ENCODE peak calls at places on chromosomes 4 and X, in six cellular contexts. Y is fibroblast of lung, X is MM.1S, Z is mesendoderm, T is IMR-90, B is mammary epithelial cell. A is an unnamed sample.

GRCh38 chrX:82816001-82816400 is 692.1 kb upstream of the POU3F4 start:
- DNase-seq in Y (peak), B (no peak), T (no peak), Z (no peak), X (no peak), A (no peak)

GRCh38 chr4:108107729-108108382 is 60.9 kb downstream of the LEF1 start:
- DNase-seq in B (no peak), Z (no peak), Y (no peak), T (no peak), X (no peak), A (no peak)

GRCh38 chr4:104677122-104677521 is 182.4 kb upstream of the CXXC4 start:
- DNase-seq in B (no peak), Z (peak), X (no peak), T (no peak), Y (no peak), A (no peak)

GRCh38 chrX:24014388-24015018 is 12.5 kb downstream of the KLHL15 start:
- DNase-seq in B (no peak), T (peak), Y (no peak), Z (no peak), X (no peak), A (no peak)

GRCh38 chr4:149173241-149174013 is 642.2 kb downstream of the IQCM start:
- DNase-seq in X (no peak), Y (peak), T (peak), B (no peak), Z (no peak), A (no peak)

GRCh38 chr4:101114936-101115372 is 232.4 kb downstream of the PPP3CA start:
- DNase-seq in X (no peak), Z (peak), Y (peak), B (peak), T (peak), A (no peak)

GRCh38 chr4:120990246-120990645 is 67.7 kb upstream of the PRDM5 start:
- DNase-seq in X (no peak), Y (no peak), T (no peak), B (no peak), Z (peak), A (no peak)

GRCh38 chrX:39476596-39476995 is 621.2 kb downstream of the BCOR start:
- DNase-seq in Y (no peak), Z (peak), X (no peak), T (no peak), B (no peak), A (no peak)

GRCh38 chr4:174461438-174462106 is 60.7 kb downstream of the HPGD start:
- DNase-seq in X (no peak), Z (peak), B (no peak), Y (peak), T (no peak), A (no peak)

GRCh38 chr4:132998585-132999230 is 150.4 kb upstream of the PCDH10 start:
- DNase-seq in Y (no peak), X (peak), B (no peak), T (no peak), Z (no peak), A (no peak)

GRCh38 chr4:170089743-170090666 is at the start of gene AADAT:
- DNase-seq in X (peak), Z (peak), B (peak), T (peak), Y (peak), A (peak)

GRCh38 chr4:80026080-80026479 is 46.9 kb downstream of the ANTXR2 start:
- DNase-seq in X (no peak), Z (peak), T (peak), Y (no peak), B (no peak), A (no peak)

GRCh38 chr4:78363031-78363430 is 188.5 kb upstream of the ANXA3 start:
- DNase-seq in X (no peak), Y (no peak), T (no peak), B (no peak), Z (peak), A (no peak)

GRCh38 chr4:151359576-151359975 is 34.2 kb upstream of the SH3D19 start:
- DNase-seq in Z (no peak), B (no peak), T (no peak), Y (no peak), X (no peak), A (no peak)

GRCh38 chrX:88072339-88073030 is 554.9 kb downstream of the KLHL4 start:
- DNase-seq in Y (no peak), X (no peak), T (no peak), B (no peak), Z (no peak), A (no peak)

GRCh38 chrX:48578661-48579128 is 4.4 kb downstream of the RBM3 start:
- DNase-seq in X (no peak), Y (no peak), B (no peak), Z (peak), T (no peak), A (peak)

GRCh38 chr4:1464581-1465171 is 58.4 kb upstream of the NKX1-1 start:
- DNase-seq in X (no peak), Z (no peak), B (no peak), Y (no peak), T (no peak), A (no peak)

GRCh38 chr4:111046811-111047210 is 423.9 kb upstream of the PITX2 start:
- DNase-seq in B (no peak), Z (no peak), Y (no peak), T (no peak), X (no peak), A (no peak)

GRCh38 chr4:168480991-168481588 is 798 bp upstream of the DDX60L start:
- DNase-seq in X (peak), B (peak), Y (peak), Z (no peak), T (peak), A (peak)

GRCh38 chr4:98710831-98711230 is 52.4 kb upstream of the TSPAN5 start:
- DNase-seq in Y (no peak), Z (peak), X (no peak), T (no peak), B (no peak), A (peak)

GRCh38 chr4:111546881-111547280 is 598.4 kb upstream of the FAM241A start:
- DNase-seq in B (no peak), Y (no peak), T (no peak), Z (no peak), X (no peak), A (no peak)

GRCh38 chrX:40012039-40012799 is 85.5 kb downstream of the BCOR start:
- DNase-seq in X (no peak), Z (no peak), B (no peak), T (peak), Y (peak), A (no peak)

GRCh38 chr4:125132281-125132680 is 182.5 kb upstream of the FAT4 start:
- DNase-seq in T (no peak), X (no peak), B (no peak), Z (no peak), Y (no peak), A (no peak)

GRCh38 chr4:94525993-94526740 is 74.4 kb downstream of the PDLIM5 start:
- DNase-seq in B (no peak), Z (no peak), Y (peak), T (peak), X (peak), A (no peak)

GRCh38 chr4:28238756-28239155 is 1378.1 kb downstream of the STIM2 start:
- DNase-seq in T (no peak), Y (no peak), X (no peak), B (no peak), Z (peak), A (no peak)

GRCh38 chrX:130111220-130111934 is 1.1 kb upstream of the ELF4 start:
- DNase-seq in B (peak), X (no peak), Z (no peak), T (no peak), Y (no peak), A (peak)

GRCh38 chr4:99219072-99219471 is at the start of gene ADH6:
- DNase-seq in B (no peak), Z (peak), Y (no peak), T (no peak), X (no peak), A (no peak)

GRCh38 chr4:172489896-172490295 is 676.7 kb downstream of the GALNTL6 start:
- DNase-seq in B (no peak), Z (no peak), T (no peak), X (no peak), Y (no peak), A (no peak)

GRCh38 chr4:101345271-101345595 is 2.1 kb downstream of the PPP3CA start:
- DNase-seq in X (no peak), B (no peak), Z (no peak), T (peak), Y (no peak), A (no peak)

GRCh38 chr4:153274967-153275366 is 69.5 kb upstream of the MND1 start:
- DNase-seq in T (no peak), Z (no peak), X (no peak), B (peak), Y (no peak), A (no peak)

DNA sequence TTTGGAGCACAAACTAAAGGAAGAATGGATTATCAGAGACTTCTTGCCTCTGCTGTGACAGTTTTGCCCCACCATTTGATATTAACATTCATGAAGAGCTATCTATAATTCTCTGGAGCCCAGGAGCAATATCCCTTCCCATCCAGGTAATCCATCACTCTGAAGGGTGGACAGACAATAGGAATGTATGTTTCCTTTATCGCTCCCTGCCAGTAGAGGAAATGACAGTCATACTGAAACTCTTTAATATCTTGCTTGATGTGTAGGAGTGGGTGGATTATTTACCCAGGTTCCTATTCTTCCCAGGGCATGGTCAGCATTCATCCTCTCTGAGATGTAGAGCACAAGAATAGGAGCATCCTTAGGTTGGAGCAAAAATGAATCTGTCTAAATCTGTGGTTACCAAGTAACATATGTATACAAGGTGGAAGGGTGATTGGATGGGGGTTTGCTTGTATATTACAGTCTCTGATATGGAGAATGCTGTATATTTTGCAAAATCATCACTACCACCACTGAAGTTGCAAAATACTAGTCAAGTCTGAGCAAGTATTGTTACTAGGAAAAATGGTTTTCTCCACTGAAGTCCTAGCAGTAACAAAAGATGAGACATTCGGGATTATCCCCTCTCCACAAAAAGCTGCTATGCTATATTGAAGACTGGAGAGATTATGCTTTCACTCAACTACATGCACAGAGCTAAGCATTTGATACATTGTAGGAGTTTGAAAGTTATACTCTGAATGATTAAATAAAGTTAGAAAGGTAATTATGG is 151.6 kb downstream of the CBLL2 start:
- DNase-seq in Y (no peak), T (no peak), X (no peak), Z (no peak), B (peak), A (no peak)
- H3K9ac ChIP-seq in Y (no peak), T (no peak), X (no peak), Z (no peak), B (no peak), A (no peak)

GRCh38 chr4:145302725-145303124 is 122.3 kb upstream of the OTUD4 start:
- DNase-seq in Y (no peak), Z (no peak), X (no peak), T (no peak), B (no peak), A (peak)

GRCh38 chr4:145301386-145302080 is 121.1 kb upstream of the OTUD4 start:
- DNase-seq in B (peak), T (no peak), Z (peak), Y (no peak), X (no peak), A (no peak)

GRCh38 chr4:145299380-145300076 is 119.1 kb upstream of the OTUD4 start:
- DNase-seq in T (peak), Z (no peak), X (peak), Y (peak), B (peak), A (no peak)

GRCh38 chr4:145297556-145297955 is 117.2 kb upstream of the OTUD4 start:
- DNase-seq in Z (no peak), B (no peak), X (no peak), Y (no peak), T (no peak), A (no peak)

GRCh38 chr4:145298885-145299284 is 118.5 kb upstream of the OTUD4 start:
- DNase-seq in T (no peak), X (peak), Y (no peak), B (no peak), Z (no peak), A (no peak)
- H3K9ac ChIP-seq in T (no peak), X (no peak), Y (no peak), B (no peak), Z (no peak), A (no peak)

DNA sequence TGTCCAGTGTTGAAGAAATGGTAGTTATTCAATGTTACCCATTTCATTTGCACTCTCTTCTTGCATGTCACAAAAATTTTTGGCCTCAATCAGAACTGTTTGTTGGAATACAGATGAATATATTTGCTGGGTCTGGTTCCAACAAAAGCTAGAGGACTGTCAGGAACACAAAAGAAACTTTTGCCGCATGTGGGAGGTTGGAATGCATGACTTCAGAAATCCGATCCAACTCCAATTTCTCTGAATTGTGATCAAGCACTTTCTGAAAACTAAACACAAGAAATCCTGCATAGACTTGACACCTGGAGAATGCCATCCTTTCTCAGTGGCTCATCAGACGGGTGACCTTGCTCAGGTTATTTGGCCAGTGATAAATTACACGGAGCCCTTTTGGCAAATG is 15.4 kb downstream of the SETD7 start:
- DNase-seq in T (no peak), X (no peak), B (no peak), Y (no peak), Z (no peak), A (no peak)
- H3K9ac ChIP-seq in T (no peak), X (no peak), B (no peak), Y (no peak), Z (no peak), A (no peak)

GRCh38 chr4:102825261-102826071 is 1.9 kb downstream of the UBE2D3 start:
- DNase-seq in Y (peak), Z (peak), X (peak), B (peak), T (peak), A (peak)

GRCh38 chr4:102824398-102824797 is 3.0 kb downstream of the UBE2D3 start:
- DNase-seq in X (no peak), B (no peak), Z (no peak), Y (peak), T (peak), A (no peak)

GRCh38 chr4:102826105-102826889 is 1.1 kb downstream of the UBE2D3 start:
- DNase-seq in Z (no peak), Y (no peak), X (no peak), B (no peak), T (no peak), A (no peak)

GRCh38 chr4:102823897-102824296 is 3.5 kb downstream of the UBE2D3 start:
- DNase-seq in B (no peak), X (no peak), Y (peak), T (peak), Z (no peak), A (no peak)

GRCh38 chr4:102823464-102823863 is 3.9 kb downstream of the UBE2D3 start:
- DNase-seq in B (no peak), Z (no peak), Y (no peak), X (no peak), T (no peak), A (no peak)
- H3K9ac ChIP-seq in B (peak), Z (no peak), Y (no peak), X (no peak), T (no peak), A (no peak)

DNA sequence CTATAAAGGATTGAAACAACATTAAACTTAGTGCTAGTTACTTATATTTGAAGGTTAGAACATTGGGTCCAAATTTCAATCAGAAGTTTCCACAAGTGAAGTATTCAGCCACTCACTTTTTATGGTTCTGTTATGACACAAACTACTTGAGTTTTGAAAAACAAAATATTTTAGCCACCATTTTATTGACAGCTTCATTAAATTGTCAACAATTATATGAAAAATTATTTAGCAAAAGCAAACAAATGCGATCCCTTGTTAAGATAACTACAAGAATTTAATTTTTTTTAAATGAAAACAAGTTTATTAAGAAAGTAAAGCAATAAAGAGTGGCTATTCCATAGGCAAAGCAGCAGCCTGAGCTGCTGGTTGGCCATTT is 3.1 kb downstream of the CXCL2 start:
- DNase-seq in Z (no peak), X (no peak), T (no peak), B (no peak), Y (peak), A (no peak)
- H3K9ac ChIP-seq in Z (no peak), X (no peak), T (no peak), B (no peak), Y (no peak), A (no peak)

DNA sequence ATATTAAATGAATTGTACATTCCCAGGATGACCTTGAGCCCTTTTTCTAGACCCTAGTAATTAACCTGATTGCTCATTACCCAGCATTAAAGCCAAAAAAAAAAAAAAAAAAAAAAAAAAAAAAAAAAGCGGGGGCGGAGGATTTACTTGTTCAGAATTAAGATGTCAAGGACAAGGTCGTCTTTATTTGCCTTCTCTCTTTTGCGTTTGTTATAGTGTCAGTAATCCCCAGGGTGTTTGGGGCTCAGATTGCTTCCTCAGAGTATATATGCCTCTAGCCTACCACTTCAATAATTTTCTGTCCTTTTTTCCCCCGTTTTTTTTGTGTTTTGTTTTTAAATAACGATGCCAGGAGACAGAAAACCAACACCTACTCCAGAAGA is 138.4 kb downstream of the AFF1 start:
- DNase-seq in T (no peak), B (no peak), X (no peak), Z (no peak), Y (no peak), A (no peak)
- H3K9ac ChIP-seq in T (no peak), B (peak), X (peak), Z (no peak), Y (no peak), A (no peak)

A was measured in trophoblast cell.